ENCODE peak calls at places on chromosome 7, in five cellular contexts. One of them, this sample, is unnamed.

GRCh38 chr7:101164071-101164840 is 1.1 kb downstream of the VGF start:
- DNase-seq in GM18507: no peak
- DNase-seq in fibroblast of pulmonary artery: peak; percentile 66
- DNase-seq in OCI-LY7: no peak
- DNase-seq in Kasumi-1: no peak
- DNase-seq in this sample: no peak

GRCh38 chr7:48389977-48390376 is 218.7 kb downstream of the ABCA13 start:
- DNase-seq in GM18507: no peak
- DNase-seq in fibroblast of pulmonary artery: peak; percentile 19
- DNase-seq in OCI-LY7: no peak
- DNase-seq in Kasumi-1: peak; percentile 83
- DNase-seq in this sample: no peak

GRCh38 chr7:514651-515598 is 4.7 kb downstream of the PDGFA start:
- DNase-seq in GM18507: no peak
- DNase-seq in fibroblast of pulmonary artery: no peak
- DNase-seq in OCI-LY7: no peak
- DNase-seq in Kasumi-1: no peak
- DNase-seq in this sample: no peak

GRCh38 chr7:106552645-106553445 is 108.1 kb downstream of the CCDC71L start:
- DNase-seq in GM18507: peak; percentile 47
- DNase-seq in fibroblast of pulmonary artery: no peak
- DNase-seq in OCI-LY7: peak; percentile 48
- DNase-seq in Kasumi-1: peak; percentile 4
- DNase-seq in this sample: no peak

GRCh38 chr7:77649950-77650349 is 46.3 kb upstream of the RSBN1L start:
- DNase-seq in GM18507: no peak
- DNase-seq in fibroblast of pulmonary artery: peak; percentile 65
- DNase-seq in OCI-LY7: no peak
- DNase-seq in Kasumi-1: no peak
- DNase-seq in this sample: no peak

GRCh38 chr7:96591900-96592676 is 117.6 kb downstream of the SEM1 start:
- DNase-seq in GM18507: no peak
- DNase-seq in fibroblast of pulmonary artery: no peak
- DNase-seq in OCI-LY7: no peak
- DNase-seq in Kasumi-1: no peak
- DNase-seq in this sample: no peak

GRCh38 chr7:1620835-1621234 is 49.2 kb upstream of the ELFN1 start:
- DNase-seq in GM18507: no peak
- DNase-seq in fibroblast of pulmonary artery: no peak
- DNase-seq in OCI-LY7: no peak
- DNase-seq in Kasumi-1: no peak
- DNase-seq in this sample: no peak

GRCh38 chr7:22193361-22194016 is 163.5 kb downstream of the RAPGEF5 start:
- DNase-seq in GM18507: no peak
- DNase-seq in fibroblast of pulmonary artery: peak; percentile 27
- DNase-seq in OCI-LY7: no peak
- DNase-seq in Kasumi-1: no peak
- DNase-seq in this sample: no peak